ENCODE peak calls at places on chromosomes 2 and 18, in four cellular contexts. G is cardiac fibroblast; Y is neuronal stem cell; B is naive thymus-derived CD4-positive, alpha-beta T cell. W is an unnamed sample.

GRCh38 chr18:3603460-3604259 is 153.7 kb downstream of the TGIF1 start:
- DNase-seq in G (peak; percentile 97), Y (peak; percentile 86), B (no peak), W (no peak)

GRCh38 chr2:81481994-81482368 is 1177.4 kb upstream of the LRRTM1 start:
- DNase-seq in G (no peak), Y (no peak), B (no peak), W (no peak)

GRCh38 chr18:21742323-21742687 is 1.7 kb downstream of the MIB1 start:
- DNase-seq in G (no peak), Y (no peak), B (no peak), W (no peak)

GRCh38 chr2:66495788-66496640 is 61.1 kb downstream of the MEIS1 start:
- DNase-seq in G (peak; percentile 85), Y (no peak), B (no peak), W (peak; percentile 49)

GRCh38 chr18:57134564-57135211 is 12.2 kb upstream of the BOD1L2 start:
- DNase-seq in G (no peak), Y (peak; percentile 27), B (no peak), W (no peak)

GRCh38 chr2:84946204-84947009 is 24.6 kb upstream of the KCMF1 start:
- DNase-seq in G (peak; percentile 56), Y (no peak), B (peak; percentile 74), W (peak; percentile 52)

GRCh38 chr2:178193823-178194599 is at the start of gene OSBPL6:
- DNase-seq in G (peak; percentile 93), Y (peak; percentile 83), B (peak; percentile 82), W (peak; percentile 78)

GRCh38 chr2:46539327-46540276 is 60.2 kb downstream of the TMEM247 start:
- DNase-seq in G (no peak), Y (no peak), B (no peak), W (no peak)

GRCh38 chr2:189477756-189478155 is 36.5 kb downstream of the WDR75 start:
- DNase-seq in G (no peak), Y (no peak), B (no peak), W (no peak)

GRCh38 chr2:184769038-184769437 is 170.7 kb downstream of the ZNF804A start:
- DNase-seq in G (peak; percentile 34), Y (no peak), B (no peak), W (no peak)

GRCh38 chr18:26434887-26435286 is 113.5 kb downstream of the KCTD1 start:
- DNase-seq in G (no peak), Y (no peak), B (no peak), W (no peak)

GRCh38 chr18:60984496-60984895 is 348.7 kb upstream of the CDH20 start:
- DNase-seq in G (peak; percentile 65), Y (no peak), B (no peak), W (no peak)

GRCh38 chr2:64318476-64318748 is 135.6 kb upstream of the LGALSL start:
- DNase-seq in G (no peak), Y (no peak), B (no peak), W (no peak)

GRCh38 chr2:179251865-179252264 is 12.8 kb downstream of the SESTD1 start:
- DNase-seq in G (no peak), Y (no peak), B (no peak), W (no peak)

GRCh38 chr18:46060359-46060841 is 11.7 kb downstream of the PSTPIP2 start:
- DNase-seq in G (no peak), Y (no peak), B (no peak), W (no peak)

GRCh38 chr18:46053368-46054095 is 18.5 kb downstream of the PSTPIP2 start:
- DNase-seq in G (no peak), Y (no peak), B (no peak), W (no peak)

GRCh38 chr18:46051731-46052461 is 20.2 kb downstream of the PSTPIP2 start:
- DNase-seq in G (peak; percentile 68), Y (no peak), B (no peak), W (no peak)

GRCh38 chr18:46054956-46055831 is 16.9 kb downstream of the PSTPIP2 start:
- DNase-seq in G (no peak), Y (no peak), B (no peak), W (no peak)

DNA sequence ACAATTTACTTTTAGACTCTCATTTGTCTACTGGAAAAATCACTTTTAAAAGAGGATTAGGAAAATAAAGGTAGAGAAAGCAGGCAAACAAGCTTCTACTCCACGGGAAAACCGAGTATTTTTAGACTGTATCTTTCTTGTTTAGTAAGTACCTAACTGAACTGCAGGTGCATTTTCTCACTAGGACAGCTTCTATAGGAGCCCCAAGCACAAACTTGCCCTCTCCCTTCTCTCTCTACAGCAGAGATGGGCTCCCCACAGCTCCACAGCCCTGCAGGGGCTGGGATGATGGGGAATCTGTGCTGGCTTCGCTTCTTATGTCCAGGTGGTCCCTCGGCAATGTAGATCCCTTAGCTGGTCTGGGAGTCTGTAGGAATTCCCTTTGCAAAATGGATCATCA is 16.2 kb downstream of the PSTPIP2 start:
- DNase-seq in G (no peak), Y (no peak), B (no peak), W (no peak)
- H3K4me3 ChIP-seq in G (no peak overlapping the region), Y (no peak overlapping the region), B (no peak overlapping the region), W (no peak overlapping the region)

DNA sequence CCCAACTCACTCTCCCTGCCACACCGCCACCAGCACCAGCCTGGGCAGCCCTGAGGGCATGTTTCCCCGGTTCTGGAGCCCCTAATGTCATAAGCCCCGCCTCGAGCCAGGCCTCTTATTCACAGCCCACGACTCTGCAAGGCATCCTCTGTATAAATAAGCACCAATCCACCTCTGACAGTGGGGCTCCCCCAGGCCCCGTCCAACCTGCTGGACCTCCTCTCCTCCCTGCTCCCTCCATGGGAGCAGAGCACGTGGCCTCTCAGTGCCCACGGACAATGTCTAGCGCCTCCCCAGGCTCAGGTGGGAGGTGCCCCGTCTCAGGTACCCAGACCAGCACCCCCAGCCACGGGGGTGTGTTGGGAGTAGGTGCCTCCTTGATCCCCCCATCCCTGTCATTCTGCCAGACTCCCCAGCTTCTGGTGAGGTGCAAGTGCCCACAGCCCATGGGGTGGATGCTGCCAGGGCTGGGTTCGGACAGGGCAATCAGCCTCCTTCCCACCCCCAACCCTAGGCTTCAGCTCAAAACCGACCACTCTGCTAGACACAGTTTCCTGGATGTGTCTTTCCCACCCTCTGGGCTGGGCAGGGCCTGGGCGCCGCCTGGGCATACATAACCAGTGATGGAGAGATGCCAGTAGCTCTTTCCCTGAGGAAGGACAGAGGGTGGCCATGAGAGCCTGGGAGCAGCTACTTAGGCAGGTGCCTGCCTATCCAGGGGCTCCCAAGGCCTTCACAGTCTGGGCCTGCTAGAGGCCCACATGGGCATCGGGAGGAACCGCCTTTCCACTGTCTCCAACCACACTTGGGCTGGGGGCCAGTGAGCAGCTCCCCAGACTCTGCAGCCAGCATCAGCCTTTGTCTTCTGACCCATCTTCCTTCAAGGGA is 1.6 kb upstream of the ADRA2B start:
- DNase-seq in G (no peak), Y (no peak), B (no peak), W (no peak)
- H3K4me3 ChIP-seq in G (no peak overlapping the region), Y (no peak overlapping the region), B (no peak overlapping the region), W (no peak overlapping the region)

GRCh38 chr2:74080346-74080745 is 67.4 kb downstream of the BOLA3 start:
- DNase-seq in G (peak; percentile 8), Y (no peak), B (no peak), W (no peak)
- H3K4me3 ChIP-seq in G (no peak overlapping the region), Y (no peak overlapping the region), B (no peak overlapping the region), W (no peak overlapping the region)

GRCh38 chr2:181877181-181877664 is 14.3 kb upstream of the ITPRID2 start:
- DNase-seq in G (no peak), Y (no peak), B (no peak), W (no peak)
- H3K4me3 ChIP-seq in G (no peak overlapping the region), Y (no peak overlapping the region), B (no peak overlapping the region), W (no peak overlapping the region)

DNA sequence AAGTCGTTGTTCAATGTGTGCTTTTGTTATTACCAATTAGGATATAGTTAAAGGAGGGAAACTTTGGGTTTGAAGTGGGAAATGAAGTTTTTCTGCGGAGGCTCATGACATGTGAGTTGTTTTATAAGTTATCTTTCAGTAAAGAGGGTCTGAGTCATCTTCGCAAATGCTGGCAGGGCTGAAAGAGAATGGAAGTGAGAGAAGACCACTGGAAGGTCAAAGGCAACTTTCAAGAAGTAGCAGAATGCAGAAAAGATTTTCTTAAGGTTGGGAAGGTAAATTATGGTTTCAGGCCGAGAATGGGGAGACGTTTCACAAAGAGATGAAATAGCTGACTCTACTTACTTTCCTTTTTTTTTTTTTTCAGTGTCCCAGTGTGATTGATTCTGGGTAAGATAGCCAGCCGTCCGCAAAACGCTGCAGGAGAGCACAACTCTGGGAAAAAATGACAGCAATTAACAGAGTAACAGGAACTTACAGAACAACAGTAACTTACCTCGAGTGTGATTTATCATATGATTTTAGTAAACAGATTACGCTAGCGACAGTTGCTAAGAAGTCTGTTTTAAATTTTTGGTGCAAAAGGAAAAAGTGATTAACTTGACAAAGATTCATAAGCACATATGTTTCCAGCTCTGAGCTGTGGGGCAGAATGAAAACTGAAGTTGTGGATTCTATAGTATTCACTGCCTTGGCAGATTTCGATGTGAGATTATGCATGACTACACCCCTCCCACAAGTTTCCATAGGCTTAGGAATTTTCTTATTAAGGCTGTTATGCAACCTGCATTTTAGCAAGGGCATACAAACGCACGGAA is 46.8 kb upstream of the ACTR3 start:
- DNase-seq in G (peak; percentile 63), Y (no peak), B (no peak), W (no peak)
- H3K4me3 ChIP-seq in G (no peak overlapping the region), Y (no peak overlapping the region), B (no peak overlapping the region), W (no peak overlapping the region)

DNA sequence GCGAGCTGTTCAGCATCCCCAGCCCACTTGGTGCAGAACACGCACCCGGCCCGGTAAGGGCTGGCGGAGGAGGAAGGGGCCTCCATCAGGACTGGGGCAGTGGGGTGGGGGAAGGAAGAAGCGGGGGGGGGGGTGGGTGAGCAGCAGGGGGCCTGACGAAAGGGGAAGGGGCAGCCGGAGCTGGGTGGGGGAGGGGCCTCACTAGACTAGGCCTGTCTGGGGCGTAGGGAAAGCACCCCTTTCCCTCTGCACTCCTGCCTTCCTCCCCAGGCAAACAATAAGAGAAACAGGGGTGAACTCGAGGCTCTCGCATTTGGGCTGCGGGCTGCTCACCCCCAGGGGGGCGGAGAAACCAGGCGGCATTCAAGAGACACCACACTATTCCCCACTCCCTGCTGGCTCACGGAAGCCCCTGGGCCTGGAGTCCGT is 82.7 kb upstream of the POMC start:
- DNase-seq in G (no peak), Y (peak; percentile 49), B (peak; percentile 27), W (no peak)
- H3K4me3 ChIP-seq in G (peak overlapping the region; percentile 49), Y (peak overlapping the region; percentile 84), B (peak overlapping the region; percentile 70), W (peak overlapping the region; percentile 79)

DNA sequence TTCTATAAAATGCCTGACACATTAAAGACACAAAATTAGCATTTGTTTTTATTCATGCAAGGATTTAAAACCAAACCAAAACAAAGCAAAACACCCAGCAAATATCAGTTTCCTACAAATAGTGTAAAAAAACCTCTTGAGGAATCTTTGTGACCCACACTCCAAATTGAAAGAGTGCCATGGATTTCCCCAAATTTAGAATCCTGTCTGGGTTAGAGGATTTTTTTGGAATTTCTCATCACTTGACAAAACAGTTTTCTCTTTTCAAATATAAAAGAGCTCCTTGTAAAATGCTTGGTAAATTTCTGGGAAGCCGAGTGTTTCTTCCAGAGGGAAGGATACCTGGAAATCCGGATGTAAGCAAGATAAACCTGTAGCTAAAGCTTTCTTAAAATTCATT is 1.7 kb upstream of the FN1 start:
- DNase-seq in G (peak; percentile 49), Y (no peak), B (no peak), W (no peak)
- H3K4me3 ChIP-seq in G (no peak overlapping the region), Y (no peak overlapping the region), B (no peak overlapping the region), W (peak overlapping the region; percentile 80)

GRCh38 chr18:28175047-28175929 is 1.6 kb downstream of the CDH2 start:
- DNase-seq in G (peak; percentile 58), Y (peak; percentile 89), B (no peak), W (no peak)

GRCh38 chr18:28171837-28172236 is 5.1 kb downstream of the CDH2 start:
- DNase-seq in G (no peak), Y (no peak), B (no peak), W (no peak)

GRCh38 chr18:28176674-28176932 is 327 bp downstream of the CDH2 start:
- DNase-seq in G (no peak), Y (no peak), B (no peak), W (no peak)

GRCh38 chr18:28175930-28176673 is 828 bp downstream of the CDH2 start:
- DNase-seq in G (peak; percentile 40), Y (peak; percentile 30), B (no peak), W (no peak)

GRCh38 chr18:28174181-28174906 is 2.6 kb downstream of the CDH2 start:
- DNase-seq in G (no peak), Y (no peak), B (no peak), W (no peak)
- H3K4me3 ChIP-seq in G (no peak overlapping the region), Y (peak overlapping the region; percentile 62), B (no peak overlapping the region), W (no peak overlapping the region)